ENCODE peak calls at places on chromosome 15, in five cellular contexts. V is left ventricle myocardium inferior, L is BJ, A is LNCaP clone FGC, M is cardiac fibroblast. C is an unnamed sample.

GRCh38 chr15:46091860-46092450 is 457.1 kb downstream of the SQOR start:
- DNase-seq in V (no peak), L (no peak), A (peak; percentile 37), M (peak; percentile 66), C (peak; percentile 57)

GRCh38 chr15:24819680-24820079 is 135.1 kb upstream of the SNRPN start:
- DNase-seq in V (no peak), L (no peak), A (no peak), M (no peak), C (no peak)

GRCh38 chr15:32643907-32644445 is 2.5 kb downstream of the SCG5 start:
- DNase-seq in V (no peak), L (no peak), A (no peak), M (peak; percentile 39), C (no peak)

GRCh38 chr15:40340038-40340739 is 550 bp downstream of the CCDC9B start:
- DNase-seq in V (peak; percentile 90), L (no peak), A (no peak), M (peak; percentile 82), C (peak; percentile 82)

GRCh38 chr15:69031013-69032001 is 16.8 kb downstream of the NOX5 start:
- DNase-seq in V (peak; percentile 24), L (no peak), A (no peak), M (peak; percentile 27), C (peak; percentile 36)

GRCh38 chr15:69422336-69422895 is 8.3 kb downstream of the KIF23 start:
- DNase-seq in V (no peak), L (peak; percentile 51), A (no peak), M (no peak), C (no peak)

GRCh38 chr15:79168922-79169322 is 78.3 kb upstream of the RASGRF1 start:
- DNase-seq in V (peak; percentile 45), L (no peak), A (no peak), M (peak; percentile 59), C (peak; percentile 64)

GRCh38 chr15:60356832-60357231 is 41.0 kb downstream of the ANXA2 start:
- DNase-seq in V (no peak), L (no peak), A (no peak), M (no peak), C (no peak)

GRCh38 chr15:58179206-58179605 is 41.0 kb downstream of the AQP9 start:
- DNase-seq in V (no peak), L (no peak), A (no peak), M (peak; percentile 52), C (peak; percentile 26)

GRCh38 chr15:42804739-42805138 is 67.8 kb upstream of the CDAN1 start:
- DNase-seq in V (no peak), L (no peak), A (no peak), M (no peak), C (no peak)

GRCh38 chr15:67107014-67107812 is 41.8 kb downstream of the SMAD3 start:
- DNase-seq in V (peak; percentile 50), L (peak; percentile 96), A (peak; percentile 56), M (peak; percentile 99), C (peak; percentile 98)

GRCh38 chr15:41284425-41285177 is 47.8 kb downstream of the OIP5 start:
- DNase-seq in V (no peak), L (no peak), A (no peak), M (peak; percentile 24), C (peak; percentile 25)

GRCh38 chr15:54789377-54789776 is 407.4 kb downstream of the RSL24D1 start:
- DNase-seq in V (no peak), L (no peak), A (no peak), M (no peak), C (no peak)

GRCh38 chr15:69403611-69404010 is 10.5 kb upstream of the KIF23 start:
- DNase-seq in V (no peak), L (peak; percentile 83), A (no peak), M (peak; percentile 88), C (peak; percentile 85)

GRCh38 chr15:29671308-29671981 is 150.8 kb downstream of the TJP1 start:
- DNase-seq in V (no peak), L (no peak), A (no peak), M (peak; percentile 94), C (peak; percentile 52)

GRCh38 chr15:51046799-51047449 is 47.8 kb downstream of the TNFAIP8L3 start:
- DNase-seq in V (peak; percentile 21), L (no peak), A (no peak), M (peak; percentile 29), C (peak; percentile 48)

GRCh38 chr15:24877174-24877573 is 77.6 kb upstream of the SNRPN start:
- DNase-seq in V (no peak), L (no peak), A (peak; percentile 4), M (no peak), C (no peak)

GRCh38 chr15:45378149-45378912 is at the start of gene GATM:
- DNase-seq in V (peak; percentile 85), L (peak; percentile 30), A (no peak), M (peak; percentile 77), C (peak; percentile 80)

GRCh38 chr15:34600920-34601319 is 17.5 kb upstream of the GOLGA8B start:
- DNase-seq in V (no peak), L (no peak), A (no peak), M (no peak), C (no peak)

GRCh38 chr15:58182460-58183163 is 44.4 kb downstream of the AQP9 start:
- DNase-seq in V (peak; percentile 30), L (no peak), A (no peak), M (peak; percentile 72), C (peak; percentile 71)

GRCh38 chr15:66567897-66568296 is 2.1 kb upstream of the LCTL start:
- DNase-seq in V (no peak), L (no peak), A (no peak), M (no peak), C (no peak)

GRCh38 chr15:84798436-84798946 is 18.7 kb upstream of the ALPK3 start:
- DNase-seq in V (no peak), L (no peak), A (no peak), M (no peak), C (no peak)

GRCh38 chr15:81292516-81293001 is 31.4 kb downstream of the STARD5 start:
- DNase-seq in V (no peak), L (no peak), A (no peak), M (no peak), C (no peak)

DNA sequence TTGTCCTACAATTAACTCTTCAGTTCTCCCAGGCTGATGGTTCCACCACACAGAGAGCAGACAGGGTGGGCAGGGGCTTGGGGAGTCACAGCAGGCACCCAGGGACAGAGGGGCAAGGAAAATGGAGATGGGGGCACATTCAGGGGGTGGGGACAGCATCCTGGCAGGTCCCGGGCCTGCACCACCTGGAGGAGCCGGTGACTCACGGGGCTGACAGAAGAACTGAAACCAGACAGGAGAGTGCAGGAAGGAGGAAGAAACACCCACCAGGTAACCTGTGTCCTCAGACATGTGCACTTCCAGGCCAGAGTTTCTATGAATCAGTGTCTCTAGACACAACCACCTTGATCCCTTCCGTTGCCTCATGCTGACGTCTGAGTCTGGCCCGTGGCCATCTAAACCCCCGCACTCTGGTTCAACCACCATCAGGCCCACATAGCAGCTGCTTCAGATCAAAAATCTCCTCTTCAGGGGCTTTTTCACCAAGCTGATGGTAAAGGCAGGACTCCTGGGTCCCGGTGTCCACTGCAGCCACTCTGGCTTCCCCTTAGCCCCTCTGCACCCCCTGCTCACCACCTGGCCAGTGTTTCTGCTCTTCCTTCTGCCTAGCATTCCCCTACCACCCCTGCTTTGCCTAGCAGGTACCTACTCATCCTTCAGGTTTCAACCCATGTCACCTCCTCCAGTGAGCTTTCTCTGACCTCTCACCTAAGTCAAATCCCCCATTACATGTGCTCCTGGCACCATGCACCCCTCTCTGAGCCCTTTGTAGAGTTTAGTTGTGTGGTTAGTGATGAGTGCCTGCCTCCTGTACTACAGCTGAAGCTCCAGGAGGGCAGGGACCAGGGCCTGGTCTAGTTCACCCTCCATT is 16.5 kb upstream of the CYP11A1 start:
- DNase-seq in V (no peak), L (no peak), A (no peak), M (peak; percentile 58), C (no peak)
- TF ChIP-seq CTCF in V (no peak), L (no peak), A (no peak), M (no peak), C (no peak)

GRCh38 chr15:90099868-90100854 is 2.1 kb downstream of the IDH2 start:
- DNase-seq in V (no peak), L (peak; percentile 71), A (no peak), M (peak; percentile 40), C (peak; percentile 58)
- H3K4me3 ChIP-seq in V (peak overlapping the region; percentile 99), L (no peak overlapping the region), A (no peak overlapping the region), M (no peak overlapping the region), C (no peak overlapping the region)

DNA sequence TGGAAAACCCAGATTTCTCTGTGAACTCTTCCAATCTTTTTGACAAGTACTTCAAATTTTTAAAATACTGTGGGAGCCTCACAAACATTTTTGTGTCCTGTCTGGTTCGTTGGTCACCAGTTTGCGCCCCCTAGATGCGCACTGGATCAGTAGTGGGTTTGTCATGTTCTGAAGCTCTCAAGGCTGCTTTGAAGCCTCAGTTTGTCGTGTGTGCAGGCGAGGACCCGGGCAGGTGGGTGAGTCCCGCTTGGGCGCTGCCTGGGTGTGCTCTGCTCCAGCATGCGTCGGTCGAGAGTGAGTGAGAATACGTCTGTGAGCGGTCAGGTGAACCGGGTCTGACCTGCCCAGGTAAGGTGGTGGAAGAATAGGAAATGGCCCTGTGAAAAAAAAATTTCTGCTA is 17.3 kb upstream of the AEN start:
- DNase-seq in V (no peak), L (no peak), A (no peak), M (no peak), C (no peak)
- TF ChIP-seq CTCF in V (no peak), L (no peak), A (no peak), M (no peak), C (no peak)

GRCh38 chr15:59256538-59256937 is 49.9 kb downstream of the LDHAL6B start:
- DNase-seq in V (no peak), L (no peak), A (no peak), M (no peak), C (no peak)

GRCh38 chr15:59260090-59260489 is 53.4 kb downstream of the LDHAL6B start:
- DNase-seq in V (no peak), L (no peak), A (no peak), M (no peak), C (no peak)

GRCh38 chr15:59258317-59258716 is 51.7 kb downstream of the LDHAL6B start:
- DNase-seq in V (no peak), L (no peak), A (no peak), M (no peak), C (no peak)

GRCh38 chr15:59262316-59262715 is 55.7 kb downstream of the LDHAL6B start:
- DNase-seq in V (no peak), L (no peak), A (no peak), M (no peak), C (no peak)

DNA sequence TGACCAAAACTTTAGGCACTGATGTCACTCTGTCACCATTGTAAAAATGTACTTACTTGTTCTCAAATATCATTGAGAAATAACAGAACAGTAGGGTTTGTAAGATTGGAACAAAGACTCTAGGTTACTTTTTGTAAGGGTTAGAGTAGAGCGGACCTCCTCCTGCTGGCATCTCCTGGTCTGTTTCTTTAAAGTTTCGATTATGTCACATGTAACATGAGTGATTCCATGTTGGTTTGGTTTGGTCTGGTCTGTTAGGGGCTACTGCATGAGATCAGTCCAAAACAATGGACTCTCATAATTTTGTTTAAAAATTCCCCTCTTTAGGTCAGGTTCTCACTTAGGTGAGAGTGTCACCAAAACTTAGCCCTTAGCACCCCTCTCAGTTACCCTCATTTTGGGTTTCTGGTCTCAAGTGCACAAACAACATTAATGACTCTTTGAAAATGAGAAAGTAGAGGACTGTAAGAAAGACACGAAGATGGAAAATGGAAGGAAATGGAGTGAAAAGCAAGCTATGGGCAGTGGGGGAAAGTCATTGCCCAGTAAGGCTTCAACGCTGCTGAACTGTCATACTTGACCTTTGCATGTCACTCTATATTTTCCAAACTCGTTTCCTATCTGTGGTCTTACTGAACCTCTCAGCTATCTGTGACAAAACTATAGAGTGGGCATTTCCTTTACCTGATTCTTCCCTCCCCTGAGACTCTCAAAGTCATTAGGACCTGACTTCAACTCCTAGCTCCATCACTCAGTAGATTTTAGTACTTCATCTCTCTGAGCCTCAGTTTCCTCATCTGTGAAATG is 52.7 kb downstream of the LDHAL6B start:
- DNase-seq in V (no peak), L (no peak), A (no peak), M (no peak), C (no peak)
- H3K4me3 ChIP-seq in V (no peak overlapping the region), L (no peak overlapping the region), A (no peak overlapping the region), M (no peak overlapping the region), C (no peak overlapping the region)

C was measured in fibroblast of pulmonary artery.